ENCODE peak calls at places on chromosome 2, in nine cellular contexts. One of them, this sample, is unnamed.

GRCh38 chr2:194087569-194087968 is 1569.5 kb upstream of the SLC39A10 start:
- DNase-seq in CD8-positive, alpha-beta T cell: no peak
- DNase-seq in colonic mucosa: no peak
- DNase-seq in heart right ventricle: no peak
- DNase-seq in sigmoid colon: no peak
- DNase-seq in AG04450: no peak
- DNase-seq in astrocyte: no peak
- DNase-seq in fibroblast of lung: peak; percentile 1
- DNase-seq in spleen: no peak
- DNase-seq in this sample: no peak

GRCh38 chr2:20647211-20647610 is 3.7 kb downstream of the HS1BP3 start:
- DNase-seq in heart right ventricle: no peak
- DNase-seq in colonic mucosa: no peak
- DNase-seq in spleen: peak; percentile 57
- DNase-seq in CD8-positive, alpha-beta T cell: no peak
- DNase-seq in fibroblast of lung: no peak
- DNase-seq in astrocyte: no peak
- DNase-seq in AG04450: no peak
- DNase-seq in sigmoid colon: no peak
- DNase-seq in this sample: no peak

GRCh38 chr2:37623971-37624897 is 47.2 kb downstream of the CDC42EP3 start:
- DNase-seq in colonic mucosa: no peak
- DNase-seq in spleen: no peak
- DNase-seq in AG04450: no peak
- DNase-seq in sigmoid colon: no peak
- DNase-seq in CD8-positive, alpha-beta T cell: no peak
- DNase-seq in heart right ventricle: no peak
- DNase-seq in fibroblast of lung: peak; percentile 86
- DNase-seq in astrocyte: peak; percentile 79
- DNase-seq in this sample: no peak

GRCh38 chr2:182716665-182716990 is 571 bp downstream of the DNAJC10 start:
- DNase-seq in AG04450: no peak
- DNase-seq in spleen: peak; percentile 75
- DNase-seq in colonic mucosa: peak; percentile 55
- DNase-seq in sigmoid colon: no peak
- DNase-seq in astrocyte: no peak
- DNase-seq in heart right ventricle: no peak
- DNase-seq in CD8-positive, alpha-beta T cell: no peak
- DNase-seq in fibroblast of lung: no peak
- DNase-seq in this sample: no peak

GRCh38 chr2:226045090-226045489 is 645.6 kb downstream of the NYAP2 start:
- DNase-seq in fibroblast of lung: no peak
- DNase-seq in spleen: no peak
- DNase-seq in heart right ventricle: no peak
- DNase-seq in colonic mucosa: no peak
- DNase-seq in sigmoid colon: no peak
- DNase-seq in AG04450: no peak
- DNase-seq in CD8-positive, alpha-beta T cell: no peak
- DNase-seq in astrocyte: no peak
- DNase-seq in this sample: no peak

GRCh38 chr2:66596229-66596628 is 161.3 kb downstream of the MEIS1 start:
- DNase-seq in spleen: no peak
- DNase-seq in colonic mucosa: no peak
- DNase-seq in astrocyte: peak; percentile 50
- DNase-seq in sigmoid colon: no peak
- DNase-seq in CD8-positive, alpha-beta T cell: no peak
- DNase-seq in AG04450: no peak
- DNase-seq in heart right ventricle: no peak
- DNase-seq in fibroblast of lung: peak; percentile 55
- DNase-seq in this sample: no peak

GRCh38 chr2:190533968-190534309 is 583 bp downstream of the NEMP2 start:
- DNase-seq in fibroblast of lung: no peak
- DNase-seq in AG04450: no peak
- DNase-seq in astrocyte: no peak
- DNase-seq in colonic mucosa: peak; percentile 53
- DNase-seq in CD8-positive, alpha-beta T cell: peak; percentile 41
- DNase-seq in heart right ventricle: no peak
- DNase-seq in sigmoid colon: no peak
- DNase-seq in spleen: peak; percentile 86
- DNase-seq in this sample: no peak

GRCh38 chr2:108946442-108946841 is 42.6 kb downstream of the EDAR start:
- DNase-seq in spleen: no peak
- DNase-seq in astrocyte: no peak
- DNase-seq in fibroblast of lung: no peak
- DNase-seq in sigmoid colon: no peak
- DNase-seq in heart right ventricle: no peak
- DNase-seq in colonic mucosa: no peak
- DNase-seq in CD8-positive, alpha-beta T cell: no peak
- DNase-seq in AG04450: no peak
- DNase-seq in this sample: no peak

GRCh38 chr2:217958206-217958888 is 44.4 kb downstream of the TNS1 start:
- DNase-seq in AG04450: no peak
- DNase-seq in astrocyte: no peak
- DNase-seq in CD8-positive, alpha-beta T cell: no peak
- DNase-seq in sigmoid colon: peak; percentile 62
- DNase-seq in colonic mucosa: no peak
- DNase-seq in heart right ventricle: no peak
- DNase-seq in spleen: peak; percentile 73
- DNase-seq in fibroblast of lung: no peak
- DNase-seq in this sample: no peak

GRCh38 chr2:191126386-191126785 is 24.4 kb downstream of the STAT4 start:
- DNase-seq in spleen: no peak
- DNase-seq in fibroblast of lung: no peak
- DNase-seq in colonic mucosa: no peak
- DNase-seq in AG04450: no peak
- DNase-seq in sigmoid colon: no peak
- DNase-seq in heart right ventricle: no peak
- DNase-seq in astrocyte: no peak
- DNase-seq in CD8-positive, alpha-beta T cell: no peak
- DNase-seq in this sample: no peak

GRCh38 chr2:63101954-63102353 is 51.3 kb downstream of the OTX1 start:
- DNase-seq in astrocyte: no peak
- DNase-seq in CD8-positive, alpha-beta T cell: no peak
- DNase-seq in AG04450: no peak
- DNase-seq in colonic mucosa: no peak
- DNase-seq in heart right ventricle: no peak
- DNase-seq in spleen: no peak
- DNase-seq in fibroblast of lung: no peak
- DNase-seq in sigmoid colon: no peak
- DNase-seq in this sample: no peak

GRCh38 chr2:63104482-63104881 is 53.9 kb downstream of the OTX1 start:
- DNase-seq in heart right ventricle: no peak
- DNase-seq in astrocyte: no peak
- DNase-seq in sigmoid colon: no peak
- DNase-seq in spleen: no peak
- DNase-seq in colonic mucosa: no peak
- DNase-seq in fibroblast of lung: no peak
- DNase-seq in AG04450: no peak
- DNase-seq in CD8-positive, alpha-beta T cell: no peak
- DNase-seq in this sample: no peak

GRCh38 chr2:63093512-63093911 is 42.9 kb downstream of the OTX1 start:
- DNase-seq in fibroblast of lung: no peak
- DNase-seq in AG04450: no peak
- DNase-seq in heart right ventricle: no peak
- DNase-seq in spleen: no peak
- DNase-seq in colonic mucosa: no peak
- DNase-seq in astrocyte: no peak
- DNase-seq in CD8-positive, alpha-beta T cell: no peak
- DNase-seq in sigmoid colon: no peak
- DNase-seq in this sample: no peak

DNA sequence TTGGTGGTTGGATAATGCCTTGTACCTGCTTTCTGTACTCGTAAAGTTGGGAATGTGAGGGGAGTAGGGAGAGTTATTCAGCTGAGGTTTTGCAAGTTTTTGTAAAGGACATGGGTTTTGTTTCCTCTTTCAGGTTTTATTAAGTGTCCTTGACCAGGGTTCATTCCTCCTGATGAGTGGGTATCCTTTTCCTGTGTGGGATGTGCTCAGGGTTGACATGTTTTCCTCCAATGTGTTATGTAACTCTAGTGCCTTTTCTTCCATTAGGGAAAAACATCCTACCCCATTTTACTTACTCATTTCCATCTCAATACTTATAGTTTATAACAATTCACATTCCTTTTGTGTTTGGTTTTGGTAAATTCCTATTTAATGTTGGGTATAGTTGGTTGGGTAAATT is 48.4 kb downstream of the OTX1 start:
- DNase-seq in CD8-positive, alpha-beta T cell: no peak
- DNase-seq in astrocyte: no peak
- DNase-seq in fibroblast of lung: no peak
- DNase-seq in sigmoid colon: no peak
- DNase-seq in colonic mucosa: no peak
- DNase-seq in spleen: no peak
- DNase-seq in AG04450: no peak
- DNase-seq in heart right ventricle: no peak
- DNase-seq in this sample: no peak
- H3K4me3 ChIP-seq in CD8-positive, alpha-beta T cell: no peak overlapping the region
- H3K4me3 ChIP-seq in astrocyte: no peak overlapping the region
- H3K4me3 ChIP-seq in fibroblast of lung: no peak overlapping the region
- H3K4me3 ChIP-seq in sigmoid colon: no peak overlapping the region
- H3K4me3 ChIP-seq in colonic mucosa: no peak overlapping the region
- H3K4me3 ChIP-seq in spleen: no peak overlapping the region
- H3K4me3 ChIP-seq in AG04450: no peak overlapping the region
- H3K4me3 ChIP-seq in heart right ventricle: no peak overlapping the region
- H3K4me3 ChIP-seq in this sample: no peak overlapping the region

GRCh38 chr2:235511187-235511661 is 17.4 kb downstream of the AGAP1 start:
- DNase-seq in astrocyte: peak; percentile 88
- DNase-seq in AG04450: peak; percentile 48
- DNase-seq in heart right ventricle: no peak
- DNase-seq in CD8-positive, alpha-beta T cell: no peak
- DNase-seq in spleen: no peak
- DNase-seq in fibroblast of lung: peak; percentile 93
- DNase-seq in colonic mucosa: peak; percentile 78
- DNase-seq in sigmoid colon: no peak
- DNase-seq in this sample: no peak

GRCh38 chr2:235512699-235513053 is 18.8 kb downstream of the AGAP1 start:
- DNase-seq in CD8-positive, alpha-beta T cell: no peak
- DNase-seq in fibroblast of lung: no peak
- DNase-seq in colonic mucosa: peak; percentile 67
- DNase-seq in AG04450: no peak
- DNase-seq in astrocyte: no peak
- DNase-seq in heart right ventricle: no peak
- DNase-seq in sigmoid colon: no peak
- DNase-seq in spleen: peak; percentile 34
- DNase-seq in this sample: no peak

GRCh38 chr2:235508371-235509160 is 14.7 kb downstream of the AGAP1 start:
- DNase-seq in CD8-positive, alpha-beta T cell: no peak
- DNase-seq in heart right ventricle: no peak
- DNase-seq in sigmoid colon: no peak
- DNase-seq in spleen: no peak
- DNase-seq in astrocyte: no peak
- DNase-seq in fibroblast of lung: no peak
- DNase-seq in AG04450: no peak
- DNase-seq in colonic mucosa: peak; percentile 82
- DNase-seq in this sample: no peak

GRCh38 chr2:235511751-235512698 is 18.2 kb downstream of the AGAP1 start:
- DNase-seq in fibroblast of lung: no peak
- DNase-seq in colonic mucosa: no peak
- DNase-seq in spleen: no peak
- DNase-seq in CD8-positive, alpha-beta T cell: no peak
- DNase-seq in astrocyte: no peak
- DNase-seq in AG04450: no peak
- DNase-seq in sigmoid colon: no peak
- DNase-seq in heart right ventricle: no peak
- DNase-seq in this sample: no peak

DNA sequence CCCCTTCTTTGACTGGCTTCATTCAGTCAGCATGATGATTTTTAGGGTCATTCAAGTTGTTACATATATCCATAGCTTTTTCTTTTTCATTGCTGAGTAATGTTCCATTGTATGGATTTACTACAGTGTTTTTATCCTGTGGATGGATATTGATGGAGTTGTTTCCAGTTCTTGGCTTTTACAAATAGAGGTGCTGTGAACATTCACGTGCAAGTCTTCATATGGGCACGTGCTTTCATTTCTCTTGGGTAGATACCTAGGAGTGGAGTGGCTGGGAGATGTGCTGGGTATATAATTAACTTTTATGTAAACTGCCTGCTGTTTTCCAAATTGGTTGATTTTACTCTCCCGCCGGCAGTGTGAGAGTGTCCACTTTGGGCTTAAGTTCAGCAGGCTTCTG is 16.5 kb downstream of the AGAP1 start:
- DNase-seq in astrocyte: no peak
- DNase-seq in CD8-positive, alpha-beta T cell: no peak
- DNase-seq in heart right ventricle: no peak
- DNase-seq in fibroblast of lung: no peak
- DNase-seq in sigmoid colon: no peak
- DNase-seq in spleen: no peak
- DNase-seq in AG04450: no peak
- DNase-seq in colonic mucosa: peak; percentile 62
- DNase-seq in this sample: no peak
- H3K27ac ChIP-seq in astrocyte: no peak overlapping the region
- H3K27ac ChIP-seq in CD8-positive, alpha-beta T cell: no peak overlapping the region
- H3K27ac ChIP-seq in heart right ventricle: no peak overlapping the region
- H3K27ac ChIP-seq in fibroblast of lung: no peak overlapping the region
- H3K27ac ChIP-seq in sigmoid colon: no peak overlapping the region
- H3K27ac ChIP-seq in spleen: no peak overlapping the region
- H3K27ac ChIP-seq in AG04450: no peak overlapping the region
- H3K27ac ChIP-seq in colonic mucosa: peak overlapping the region; percentile 93
- H3K27ac ChIP-seq in this sample: no peak overlapping the region

DNA sequence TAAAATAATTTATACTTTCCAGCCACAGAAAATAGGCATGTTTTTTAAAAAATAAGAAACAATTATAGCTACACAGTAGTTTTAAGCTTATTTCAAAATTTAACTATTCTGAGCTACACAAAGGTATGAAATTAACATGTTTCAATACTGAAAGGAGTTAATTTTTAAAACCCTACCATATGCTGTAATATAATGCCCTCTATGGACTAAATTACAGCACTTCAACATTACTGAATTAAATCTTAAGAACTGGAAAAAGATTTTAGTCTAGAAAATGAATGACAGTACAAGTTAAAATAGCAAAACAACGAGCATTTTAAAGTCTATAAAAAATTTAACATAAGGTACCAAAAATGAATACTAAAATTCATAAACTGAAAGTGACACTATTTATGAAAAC is 36.3 kb downstream of the RTN4 start:
- DNase-seq in CD8-positive, alpha-beta T cell: no peak
- DNase-seq in AG04450: no peak
- DNase-seq in colonic mucosa: no peak
- DNase-seq in heart right ventricle: no peak
- DNase-seq in sigmoid colon: no peak
- DNase-seq in astrocyte: no peak
- DNase-seq in spleen: no peak
- DNase-seq in fibroblast of lung: no peak
- DNase-seq in this sample: no peak
- TF ChIP-seq CTCF in CD8-positive, alpha-beta T cell: no peak
- TF ChIP-seq CTCF in AG04450: no peak
- TF ChIP-seq CTCF in colonic mucosa: no peak
- TF ChIP-seq CTCF in heart right ventricle: peak; percentile 29
- TF ChIP-seq CTCF in sigmoid colon: no peak
- TF ChIP-seq CTCF in astrocyte: no peak
- TF ChIP-seq CTCF in spleen: no peak
- TF ChIP-seq CTCF in fibroblast of lung: no peak
- TF ChIP-seq CTCF in this sample: no peak

DNA sequence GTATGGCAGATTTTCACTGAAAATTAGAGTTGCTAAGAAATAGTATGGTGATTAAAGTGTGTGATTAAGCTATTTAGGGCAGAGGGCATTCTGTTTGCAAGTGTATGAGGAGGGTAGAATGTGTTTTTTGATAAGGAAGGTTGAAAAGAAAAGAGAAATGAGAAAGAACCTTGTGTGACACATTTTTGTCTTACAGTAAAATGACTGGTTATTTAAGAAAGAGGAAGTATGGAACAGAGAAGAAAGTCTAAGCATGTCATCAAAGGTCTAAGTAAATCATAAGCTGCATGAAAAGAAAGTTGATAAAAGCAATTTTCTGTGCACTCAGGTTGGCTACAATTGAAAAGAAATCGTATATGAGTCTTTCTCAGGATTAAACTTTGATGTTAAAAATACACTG is 5.2 kb upstream of the RSAD2 start:
- DNase-seq in colonic mucosa: no peak
- DNase-seq in AG04450: no peak
- DNase-seq in CD8-positive, alpha-beta T cell: no peak
- DNase-seq in heart right ventricle: no peak
- DNase-seq in fibroblast of lung: no peak
- DNase-seq in astrocyte: no peak
- DNase-seq in spleen: no peak
- DNase-seq in sigmoid colon: no peak
- DNase-seq in this sample: no peak
- H3K4me3 ChIP-seq in colonic mucosa: no peak overlapping the region
- H3K4me3 ChIP-seq in AG04450: no peak overlapping the region
- H3K4me3 ChIP-seq in CD8-positive, alpha-beta T cell: no peak overlapping the region
- H3K4me3 ChIP-seq in heart right ventricle: no peak overlapping the region
- H3K4me3 ChIP-seq in fibroblast of lung: no peak overlapping the region
- H3K4me3 ChIP-seq in astrocyte: no peak overlapping the region
- H3K4me3 ChIP-seq in spleen: no peak overlapping the region
- H3K4me3 ChIP-seq in sigmoid colon: no peak overlapping the region
- H3K4me3 ChIP-seq in this sample: no peak overlapping the region